ENCODE peak calls at places on chromosomes 7 and 10, in four cellular contexts. W is heart left ventricle; F is NCI-H2081; J is naive thymus-derived CD4-positive, alpha-beta T cell. Y is an unnamed sample.

GRCh38 chr7:30770936-30771858 is at the start of gene MINDY4:
- DNase-seq in W (peak), F (peak), J (peak), Y (peak)

GRCh38 chr10:95445837-95446347 is 115.3 kb downstream of the SORBS1 start:
- DNase-seq in W (peak), F (no peak), J (peak), Y (peak)

GRCh38 chr10:48587819-48588218 is 17.1 kb downstream of the ARHGAP22 start:
- DNase-seq in W (no peak), F (no peak), J (no peak), Y (no peak)

GRCh38 chr10:26334932-26335573 is 103.1 kb upstream of the APBB1IP start:
- DNase-seq in W (peak), F (peak), J (peak), Y (peak)

GRCh38 chr7:126801738-126802137 is 451.0 kb downstream of the GRM8 start:
- DNase-seq in W (no peak), F (no peak), J (no peak), Y (no peak)

GRCh38 chr10:91077549-91078017 is 142.9 kb upstream of the PCGF5 start:
- DNase-seq in W (peak), F (peak), J (no peak), Y (no peak)

GRCh38 chr7:74194686-74195085 is 15.1 kb upstream of the LAT2 start:
- DNase-seq in W (no peak), F (no peak), J (no peak), Y (no peak)

GRCh38 chr7:2934984-2935740 is 91.1 kb upstream of the GNA12 start:
- DNase-seq in W (no peak), F (no peak), J (no peak), Y (no peak)

GRCh38 chr10:70588255-70588654 is 14.3 kb downstream of the PRF1 start:
- DNase-seq in W (no peak), F (no peak), J (no peak), Y (no peak)

GRCh38 chr7:93316730-93317129 is 84.6 kb downstream of the VPS50 start:
- DNase-seq in W (no peak), F (no peak), J (no peak), Y (no peak)

GRCh38 chr10:132605390-132605789 is 67.8 kb downstream of the INPP5A start:
- DNase-seq in W (no peak), F (no peak), J (no peak), Y (no peak)

GRCh38 chr7:142770720-142771352 is at the start of gene PRSS2:
- DNase-seq in W (no peak), F (peak), J (no peak), Y (no peak)

GRCh38 chr10:69359089-69360025 is 57.4 kb downstream of the TACR2 start:
- DNase-seq in W (no peak), F (no peak), J (peak), Y (no peak)

GRCh38 chr7:17674956-17675300 is 265.4 kb downstream of the SNX13 start:
- DNase-seq in W (no peak), F (no peak), J (no peak), Y (no peak)

GRCh38 chr7:46244752-46245151 is 323.7 kb upstream of the IGFBP3 start:
- DNase-seq in W (no peak), F (no peak), J (no peak), Y (no peak)

GRCh38 chr10:52491246-52492000 is 177.3 kb downstream of the DKK1 start:
- DNase-seq in W (no peak), F (no peak), J (no peak), Y (no peak)

GRCh38 chr10:72218329-72218728 is 2.3 kb upstream of the ASCC1 start:
- DNase-seq in W (no peak), F (no peak), J (no peak), Y (peak)

GRCh38 chr10:128187788-128188185 is 61.6 kb upstream of the MKI67 start:
- DNase-seq in W (no peak), F (no peak), J (peak), Y (no peak)

GRCh38 chr7:140723002-140723401 is 26.5 kb downstream of the NDUFB2 start:
- DNase-seq in W (no peak), F (no peak), J (peak), Y (no peak)

GRCh38 chr7:158344706-158345300 is 242.8 kb downstream of the PTPRN2 start:
- DNase-seq in W (no peak), F (no peak), J (no peak), Y (no peak)

GRCh38 chr7:88801046-88801445 is 5.5 kb upstream of the TEX47 start:
- DNase-seq in W (no peak), F (no peak), J (no peak), Y (no peak)

GRCh38 chr10:70481831-70482530 is 3.4 kb downstream of the PALD1 start:
- DNase-seq in W (peak), F (no peak), J (no peak), Y (no peak)

GRCh38 chr7:7996568-7996967 is 28.0 kb downstream of the GLCCI1 start:
- DNase-seq in W (no peak), F (no peak), J (no peak), Y (no peak)

GRCh38 chr7:5997210-5997808 is 11.5 kb downstream of the PMS2 start:
- DNase-seq in W (peak), F (peak), J (peak), Y (peak)

GRCh38 chr10:101013365-101013825 is 13.8 kb downstream of the LZTS2 start:
- DNase-seq in W (no peak), F (no peak), J (no peak), Y (no peak)